ENCODE peak calls at places on chromosomes 2 and 18, in eight cellular contexts. One of them, this sample, is unnamed.

GRCh38 chr2:4618141-4618540 is 914.8 kb downstream of the DCDC2C start:
- DNase-seq in tibial nerve: no peak
- DNase-seq in GM23248: no peak
- DNase-seq in aorta: no peak
- DNase-seq in IMR-90: no peak
- DNase-seq in A549: no peak
- DNase-seq in lung: no peak
- DNase-seq in sigmoid colon: no peak
- DNase-seq in this sample: no peak

GRCh38 chr2:187055463-187055862 is 206.5 kb upstream of the ZSWIM2 start:
- DNase-seq in tibial nerve: peak; percentile 20
- DNase-seq in GM23248: no peak
- DNase-seq in lung: no peak
- DNase-seq in IMR-90: no peak
- DNase-seq in aorta: no peak
- DNase-seq in A549: no peak
- DNase-seq in sigmoid colon: no peak
- DNase-seq in this sample: no peak

GRCh38 chr2:241061275-241061674 is 40.8 kb downstream of the MTERF4 start:
- DNase-seq in A549: no peak
- DNase-seq in sigmoid colon: peak; percentile 36
- DNase-seq in IMR-90: peak; percentile 29
- DNase-seq in tibial nerve: peak; percentile 36
- DNase-seq in aorta: no peak
- DNase-seq in lung: peak; percentile 60
- DNase-seq in GM23248: peak; percentile 30
- DNase-seq in this sample: no peak

GRCh38 chr2:179393481-179393880 is 128.8 kb upstream of the SESTD1 start:
- DNase-seq in lung: no peak
- DNase-seq in aorta: no peak
- DNase-seq in sigmoid colon: no peak
- DNase-seq in A549: no peak
- DNase-seq in GM23248: peak; percentile 31
- DNase-seq in IMR-90: no peak
- DNase-seq in tibial nerve: no peak
- DNase-seq in this sample: no peak

GRCh38 chr2:225122007-225122406 is 79.7 kb upstream of the DOCK10 start:
- DNase-seq in lung: no peak
- DNase-seq in sigmoid colon: no peak
- DNase-seq in tibial nerve: no peak
- DNase-seq in aorta: no peak
- DNase-seq in IMR-90: no peak
- DNase-seq in GM23248: no peak
- DNase-seq in A549: no peak
- DNase-seq in this sample: no peak

GRCh38 chr2:127796389-127796788 is 14.6 kb downstream of the WDR33 start:
- DNase-seq in IMR-90: no peak
- DNase-seq in GM23248: no peak
- DNase-seq in sigmoid colon: no peak
- DNase-seq in tibial nerve: no peak
- DNase-seq in aorta: no peak
- DNase-seq in lung: no peak
- DNase-seq in A549: no peak
- DNase-seq in this sample: no peak

GRCh38 chr2:220931491-220931890 is 640.6 kb downstream of the EPHA4 start:
- DNase-seq in aorta: no peak
- DNase-seq in sigmoid colon: no peak
- DNase-seq in A549: no peak
- DNase-seq in lung: no peak
- DNase-seq in GM23248: peak; percentile 53
- DNase-seq in tibial nerve: no peak
- DNase-seq in IMR-90: no peak
- DNase-seq in this sample: no peak

GRCh38 chr18:40380657-40381441 is 1574.2 kb upstream of the PIK3C3 start:
- DNase-seq in sigmoid colon: no peak
- DNase-seq in aorta: no peak
- DNase-seq in lung: no peak
- DNase-seq in A549: no peak
- DNase-seq in GM23248: peak; percentile 74
- DNase-seq in tibial nerve: no peak
- DNase-seq in IMR-90: peak; percentile 73
- DNase-seq in this sample: no peak

GRCh38 chr2:168539945-168540344 is 83.9 kb downstream of the CERS6 start:
- DNase-seq in sigmoid colon: no peak
- DNase-seq in tibial nerve: no peak
- DNase-seq in A549: no peak
- DNase-seq in lung: no peak
- DNase-seq in IMR-90: no peak
- DNase-seq in aorta: no peak
- DNase-seq in GM23248: no peak
- DNase-seq in this sample: no peak

GRCh38 chr18:55245200-55245599 is 285.9 kb upstream of the CCDC68 start:
- DNase-seq in tibial nerve: no peak
- DNase-seq in sigmoid colon: no peak
- DNase-seq in aorta: no peak
- DNase-seq in GM23248: peak; percentile 56
- DNase-seq in A549: no peak
- DNase-seq in lung: no peak
- DNase-seq in IMR-90: peak; percentile 28
- DNase-seq in this sample: no peak

GRCh38 chr2:98569197-98569793 is 39.0 kb downstream of the COA5 start:
- DNase-seq in lung: no peak
- DNase-seq in IMR-90: no peak
- DNase-seq in GM23248: peak; percentile 27
- DNase-seq in tibial nerve: peak; percentile 32
- DNase-seq in sigmoid colon: no peak
- DNase-seq in aorta: no peak
- DNase-seq in A549: peak; percentile 22
- DNase-seq in this sample: peak; percentile 29

GRCh38 chr2:218961651-218962570 is 2.4 kb downstream of the CDK5R2 start:
- DNase-seq in sigmoid colon: no peak
- DNase-seq in IMR-90: no peak
- DNase-seq in tibial nerve: no peak
- DNase-seq in GM23248: no peak
- DNase-seq in lung: no peak
- DNase-seq in aorta: no peak
- DNase-seq in A549: no peak
- DNase-seq in this sample: no peak

GRCh38 chr18:37464287-37464686 is 101.3 kb downstream of the CELF4 start:
- DNase-seq in IMR-90: no peak
- DNase-seq in A549: no peak
- DNase-seq in aorta: no peak
- DNase-seq in lung: no peak
- DNase-seq in sigmoid colon: no peak
- DNase-seq in tibial nerve: no peak
- DNase-seq in GM23248: no peak
- DNase-seq in this sample: no peak

GRCh38 chr2:167708998-167709397 is 538.4 kb downstream of the STK39 start:
- DNase-seq in GM23248: no peak
- DNase-seq in aorta: no peak
- DNase-seq in tibial nerve: no peak
- DNase-seq in sigmoid colon: no peak
- DNase-seq in IMR-90: no peak
- DNase-seq in lung: no peak
- DNase-seq in A549: no peak
- DNase-seq in this sample: no peak

GRCh38 chr2:234474654-234475053 is 22.2 kb downstream of the ARL4C start:
- DNase-seq in lung: no peak
- DNase-seq in GM23248: no peak
- DNase-seq in sigmoid colon: peak; percentile 43
- DNase-seq in tibial nerve: no peak
- DNase-seq in A549: no peak
- DNase-seq in IMR-90: no peak
- DNase-seq in aorta: no peak
- DNase-seq in this sample: no peak

GRCh38 chr2:231764752-231765151 is 16.3 kb downstream of the PDE6D start:
- DNase-seq in aorta: no peak
- DNase-seq in sigmoid colon: no peak
- DNase-seq in GM23248: no peak
- DNase-seq in tibial nerve: no peak
- DNase-seq in A549: no peak
- DNase-seq in lung: no peak
- DNase-seq in IMR-90: no peak
- DNase-seq in this sample: no peak

GRCh38 chr2:1975060-1975459 is 230.7 kb upstream of the PXDN start:
- DNase-seq in lung: no peak
- DNase-seq in tibial nerve: no peak
- DNase-seq in sigmoid colon: peak; percentile 46
- DNase-seq in A549: no peak
- DNase-seq in IMR-90: no peak
- DNase-seq in GM23248: no peak
- DNase-seq in aorta: no peak
- DNase-seq in this sample: no peak

GRCh38 chr2:121489944-121490585 is 40.6 kb upstream of the RNU4ATAC start:
- DNase-seq in tibial nerve: no peak
- DNase-seq in IMR-90: no peak
- DNase-seq in aorta: no peak
- DNase-seq in GM23248: peak; percentile 44
- DNase-seq in A549: no peak
- DNase-seq in lung: no peak
- DNase-seq in sigmoid colon: no peak
- DNase-seq in this sample: no peak

GRCh38 chr18:46073474-46074331 is 1.6 kb upstream of the PSTPIP2 start:
- DNase-seq in GM23248: peak; percentile 81
- DNase-seq in tibial nerve: peak; percentile 86
- DNase-seq in lung: no peak
- DNase-seq in aorta: no peak
- DNase-seq in A549: peak; percentile 55
- DNase-seq in sigmoid colon: no peak
- DNase-seq in IMR-90: peak; percentile 69
- DNase-seq in this sample: peak; percentile 47

GRCh38 chr2:98483257-98483861 is 38.7 kb downstream of the INPP4A start:
- DNase-seq in GM23248: no peak
- DNase-seq in tibial nerve: no peak
- DNase-seq in A549: no peak
- DNase-seq in lung: no peak
- DNase-seq in sigmoid colon: peak; percentile 36
- DNase-seq in aorta: no peak
- DNase-seq in IMR-90: no peak
- DNase-seq in this sample: no peak

DNA sequence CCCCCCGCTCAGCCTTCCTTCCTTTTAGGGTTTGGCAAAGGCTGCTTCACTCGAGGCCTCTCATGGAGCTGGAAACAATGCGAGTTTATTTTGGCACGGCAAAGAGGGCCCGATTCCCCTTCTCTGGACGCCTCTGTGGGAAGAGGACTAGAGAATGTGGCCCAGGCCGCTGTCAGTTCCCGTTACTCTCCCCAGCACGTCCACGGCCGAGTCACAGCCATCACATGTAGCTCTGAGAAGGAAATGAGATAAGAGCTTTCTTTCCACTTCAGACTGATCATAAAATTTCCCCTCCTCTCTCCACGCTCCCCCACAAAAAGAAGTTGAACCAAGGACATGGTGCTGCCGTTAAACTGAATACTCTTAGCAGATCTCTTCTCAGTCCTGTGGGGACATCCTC is 101.4 kb downstream of the MCFD2 start:
- DNase-seq in sigmoid colon: peak; percentile 88
- DNase-seq in lung: peak; percentile 46
- DNase-seq in A549: no peak
- DNase-seq in GM23248: peak; percentile 75
- DNase-seq in tibial nerve: peak; percentile 57
- DNase-seq in IMR-90: peak; percentile 84
- DNase-seq in aorta: peak; percentile 92
- DNase-seq in this sample: no peak
- H3K27ac ChIP-seq in sigmoid colon: peak overlapping the region; percentile 72
- H3K27ac ChIP-seq in lung: peak overlapping the region; percentile 71
- H3K27ac ChIP-seq in A549: no peak overlapping the region
- H3K27ac ChIP-seq in GM23248: peak overlapping the region; percentile 79
- H3K27ac ChIP-seq in tibial nerve: peak overlapping the region; percentile 88
- H3K27ac ChIP-seq in IMR-90: peak overlapping the region; percentile 97
- H3K27ac ChIP-seq in aorta: peak overlapping the region; percentile 49
- H3K27ac ChIP-seq in this sample: no peak overlapping the region

DNA sequence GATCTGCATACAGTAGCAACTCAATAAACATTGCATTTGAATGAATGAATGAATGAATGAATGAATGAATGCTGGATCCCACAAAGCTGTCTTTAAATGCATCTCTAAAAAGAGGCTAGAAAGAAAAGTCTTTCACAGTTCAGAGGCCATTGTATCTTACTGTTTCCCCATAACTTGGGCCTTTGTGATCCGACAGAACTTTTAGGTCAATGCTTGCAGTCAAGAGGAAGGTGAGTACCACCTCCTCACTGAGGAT is 119.9 kb upstream of the COPS8 start:
- DNase-seq in tibial nerve: no peak
- DNase-seq in A549: no peak
- DNase-seq in lung: no peak
- DNase-seq in aorta: no peak
- DNase-seq in IMR-90: no peak
- DNase-seq in sigmoid colon: no peak
- DNase-seq in GM23248: no peak
- DNase-seq in this sample: no peak
- H3K27ac ChIP-seq in tibial nerve: no peak overlapping the region
- H3K27ac ChIP-seq in A549: no peak overlapping the region
- H3K27ac ChIP-seq in lung: no peak overlapping the region
- H3K27ac ChIP-seq in aorta: no peak overlapping the region
- H3K27ac ChIP-seq in IMR-90: no peak overlapping the region
- H3K27ac ChIP-seq in sigmoid colon: no peak overlapping the region
- H3K27ac ChIP-seq in GM23248: no peak overlapping the region
- H3K27ac ChIP-seq in this sample: no peak overlapping the region

GRCh38 chr2:37770797-37771196 is 99.4 kb upstream of the CDC42EP3 start:
- DNase-seq in sigmoid colon: no peak
- DNase-seq in tibial nerve: no peak
- DNase-seq in IMR-90: peak; percentile 46
- DNase-seq in aorta: no peak
- DNase-seq in lung: no peak
- DNase-seq in GM23248: no peak
- DNase-seq in A549: no peak
- DNase-seq in this sample: no peak
- H3K27ac ChIP-seq in sigmoid colon: peak overlapping the region; percentile 80
- H3K27ac ChIP-seq in tibial nerve: peak overlapping the region; percentile 3
- H3K27ac ChIP-seq in IMR-90: peak overlapping the region; percentile 84
- H3K27ac ChIP-seq in aorta: no peak overlapping the region
- H3K27ac ChIP-seq in lung: no peak overlapping the region
- H3K27ac ChIP-seq in GM23248: peak overlapping the region; percentile 73
- H3K27ac ChIP-seq in A549: peak overlapping the region; percentile 58
- H3K27ac ChIP-seq in this sample: no peak overlapping the region

DNA sequence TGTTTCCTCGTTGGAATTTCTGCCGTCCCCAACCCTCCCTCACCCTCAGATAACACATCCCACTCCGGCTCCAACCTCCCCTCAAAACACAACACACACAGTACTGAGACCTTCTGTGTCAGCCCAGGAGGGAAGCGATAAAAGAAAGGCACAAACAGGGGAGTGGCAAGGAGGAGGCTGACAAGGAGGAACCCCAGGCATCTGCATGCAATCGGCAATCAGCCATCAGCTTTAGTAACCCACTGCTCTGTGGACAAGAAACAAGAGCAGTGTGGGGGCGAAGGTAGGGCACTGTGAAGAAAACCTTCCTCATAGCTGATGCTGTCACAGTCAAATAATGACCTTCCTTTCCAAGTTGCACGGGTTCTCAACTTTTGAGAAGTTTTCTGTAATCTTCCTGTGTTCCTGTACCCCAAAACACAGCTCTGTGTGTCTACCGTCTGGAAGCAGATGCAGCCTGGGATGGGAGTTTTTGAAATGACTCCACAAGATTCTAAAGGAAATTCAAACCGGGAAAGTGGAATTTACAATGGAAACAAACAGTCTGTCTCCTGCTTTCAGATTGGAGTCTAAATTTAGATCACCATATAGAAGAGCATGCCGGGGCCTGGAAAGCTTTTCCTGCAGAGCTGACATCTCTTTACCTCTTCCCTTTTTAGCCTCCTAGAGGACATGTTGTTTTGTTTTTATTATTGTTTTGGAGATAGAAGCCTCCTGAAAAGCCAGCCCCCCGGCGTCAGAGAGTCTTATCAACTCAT is 16.4 kb upstream of the LPIN2 start:
- DNase-seq in IMR-90: peak; percentile 67
- DNase-seq in tibial nerve: no peak
- DNase-seq in lung: no peak
- DNase-seq in sigmoid colon: no peak
- DNase-seq in A549: no peak
- DNase-seq in GM23248: no peak
- DNase-seq in aorta: no peak
- DNase-seq in this sample: no peak
- H3K27ac ChIP-seq in IMR-90: peak overlapping the region; percentile 39
- H3K27ac ChIP-seq in tibial nerve: peak overlapping the region; percentile 52
- H3K27ac ChIP-seq in lung: peak overlapping the region; percentile 43
- H3K27ac ChIP-seq in sigmoid colon: peak overlapping the region; percentile 4
- H3K27ac ChIP-seq in A549: no peak overlapping the region
- H3K27ac ChIP-seq in GM23248: no peak overlapping the region
- H3K27ac ChIP-seq in aorta: peak overlapping the region; percentile 58
- H3K27ac ChIP-seq in this sample: no peak overlapping the region

This sample was measured in iPS DF 6.9.